ENCODE peak calls at places on chromosome 7, in nine cellular contexts. G, Z, I, X, F, V, E, P and N are unnamed samples.

GRCh38 chr7:132895231-132895630 is 186.7 kb downstream of the CHCHD3 start:
- DNase-seq in I (no peak), X (no peak), V (no peak), G (no peak), Z (no peak), F (no peak), P (no peak), E (no peak), N (no peak)

GRCh38 chr7:32658034-32658944 is 163.0 kb downstream of the AVL9 start:
- DNase-seq in G (no peak), Z (no peak), V (no peak), I (peak; percentile 86), E (no peak), X (peak; percentile 75), F (no peak), P (no peak), N (no peak)

GRCh38 chr7:121300685-121301084 is 28.1 kb upstream of the WNT16 start:
- DNase-seq in G (no peak), V (no peak), X (no peak), P (no peak), E (no peak), I (no peak), F (no peak), Z (no peak), N (no peak)

GRCh38 chr7:1811850-1812692 is 142.0 kb downstream of the ELFN1 start:
- DNase-seq in G (no peak), I (no peak), P (peak; percentile 42), F (peak; percentile 46), V (no peak), Z (peak; percentile 27), X (no peak), E (peak; percentile 63), N (peak; percentile 25)

GRCh38 chr7:2433713-2434550 is 30.5 kb downstream of the CHST12 start:
- DNase-seq in Z (no peak), E (peak; percentile 11), I (no peak), P (no peak), V (no peak), G (no peak), X (no peak), F (no peak), N (no peak)

GRCh38 chr7:114715907-114716306 is 206.0 kb upstream of the MDFIC start:
- DNase-seq in I (peak; percentile 31), Z (peak; percentile 16), F (no peak), P (no peak), V (no peak), G (no peak), X (no peak), E (no peak), N (no peak)

GRCh38 chr7:1401011-1401410 is 58.3 kb downstream of the MICALL2 start:
- DNase-seq in P (no peak), E (no peak), F (no peak), I (no peak), X (no peak), Z (peak; percentile 36), G (no peak), V (no peak), N (no peak)

GRCh38 chr7:157702311-157703023 is 365.7 kb downstream of the DNAJB6 start:
- DNase-seq in P (peak; percentile 24), I (no peak), V (no peak), E (no peak), F (no peak), Z (no peak), G (no peak), X (no peak), N (peak; percentile 60)

GRCh38 chr7:66778201-66778600 is 37.7 kb downstream of the RABGEF1 start:
- DNase-seq in G (no peak), Z (no peak), P (no peak), X (no peak), F (no peak), V (no peak), I (peak; percentile 22), E (no peak), N (no peak)

GRCh38 chr7:41599760-41600159 is 103.1 kb downstream of the INHBA start:
- DNase-seq in G (no peak), P (no peak), X (no peak), I (no peak), E (no peak), F (no peak), V (no peak), Z (no peak), N (no peak)

GRCh38 chr7:84123903-84124573 is 70.6 kb downstream of the SEMA3A start:
- DNase-seq in F (no peak), I (peak; percentile 82), P (no peak), E (peak; percentile 11), V (no peak), X (peak; percentile 22), Z (peak; percentile 54), G (no peak), N (no peak)

GRCh38 chr7:39304178-39304577 is 262.0 kb upstream of the YAE1 start:
- DNase-seq in G (no peak), E (no peak), P (no peak), X (no peak), V (no peak), F (no peak), I (no peak), Z (no peak), N (no peak)

GRCh38 chr7:1607001-1607400 is 37.2 kb upstream of the PSMG3 start:
- DNase-seq in P (no peak), G (no peak), Z (no peak), I (no peak), V (no peak), X (no peak), F (no peak), E (no peak), N (no peak)

GRCh38 chr7:108147031-108147563 is 16.9 kb upstream of the LAMB4 start:
- DNase-seq in V (no peak), P (no peak), X (no peak), G (no peak), I (no peak), Z (no peak), E (no peak), F (peak; percentile 18), N (no peak)

GRCh38 chr7:77479536-77480088 is 57.5 kb upstream of the PTPN12 start:
- DNase-seq in E (no peak), V (no peak), G (no peak), Z (peak; percentile 21), F (peak; percentile 17), P (no peak), I (no peak), X (no peak), N (no peak)

DNA sequence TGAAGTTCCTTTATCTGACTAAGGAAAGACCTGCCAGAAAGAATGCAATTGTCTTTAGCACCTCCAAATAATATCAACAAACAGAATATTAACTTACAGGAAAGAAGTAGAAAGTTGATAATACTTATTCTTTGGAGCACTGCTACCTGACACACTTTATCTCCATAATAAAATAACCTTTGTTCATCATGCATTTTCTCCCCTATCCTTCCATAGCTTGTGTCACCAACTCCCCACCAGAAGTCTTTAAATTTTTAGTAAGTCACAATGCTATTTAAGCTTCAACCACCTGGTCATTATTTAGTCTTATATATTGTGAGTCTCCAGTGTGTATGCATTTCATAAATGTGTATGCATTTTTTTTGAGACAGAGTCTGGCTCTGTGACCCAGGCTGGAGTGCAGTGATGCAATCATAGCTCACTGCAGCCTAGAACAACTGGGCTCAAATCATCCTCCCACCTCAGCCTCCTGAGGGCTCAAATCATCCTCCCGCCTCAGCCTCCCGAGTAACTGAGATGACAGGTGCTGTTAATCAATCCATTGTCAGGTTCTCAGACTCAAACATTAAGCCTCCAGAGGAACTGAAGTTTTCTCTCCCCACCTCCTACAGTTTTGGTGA is 7.3 kb upstream of the CYP3A43 start:
- DNase-seq in E (no peak), F (no peak), V (no peak), I (no peak), G (no peak), Z (no peak), P (no peak), X (no peak), N (no peak)
- H3K36me3 ChIP-seq in E (no peaks in the 10 kb centered on the region), F (no peaks in the 10 kb centered on the region), V (no peaks in the 10 kb centered on the region), I (no peaks in the 10 kb centered on the region), G (no peaks in the 10 kb centered on the region), Z (no peaks in the 10 kb centered on the region), P (no peaks in the 10 kb centered on the region), X (no peaks in the 10 kb centered on the region), N (no peaks in the 10 kb centered on the region)

GRCh38 chr7:28903779-28904538 is 54.2 kb downstream of the TRIL start:
- DNase-seq in G (no peak), Z (no peak), V (no peak), E (no peak), P (no peak), I (no peak), F (no peak), X (no peak), N (no peak)
- H3K27ac ChIP-seq in G (no peak overlapping the region), Z (no peak overlapping the region), V (no peak overlapping the region), E (no peak overlapping the region), P (no peak overlapping the region), I (no peak overlapping the region), F (peak overlapping the region; percentile 64), X (no peak overlapping the region), N (no peak overlapping the region)

DNA sequence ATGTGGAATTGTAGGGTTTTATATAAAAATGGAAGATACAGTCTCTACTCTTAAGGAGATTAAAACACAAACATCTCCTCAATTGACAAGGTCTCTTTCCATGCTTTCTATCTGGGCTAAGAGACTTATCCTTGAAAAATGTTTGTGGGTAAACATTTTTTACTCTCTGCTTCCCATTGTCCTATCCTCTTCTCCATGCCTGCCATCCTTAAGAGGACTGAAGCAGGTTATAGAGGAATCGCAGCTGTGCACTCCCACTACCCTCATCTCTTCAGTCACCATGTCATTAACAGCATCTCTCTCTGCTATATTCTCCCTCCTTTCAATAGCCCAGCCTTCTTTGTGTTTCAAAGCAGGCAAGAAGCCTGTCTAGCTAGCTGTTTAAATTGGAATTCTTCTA is 22.6 kb downstream of the COL1A2 start:
- DNase-seq in X (no peak), Z (no peak), F (no peak), V (no peak), P (no peak), G (no peak), E (no peak), I (no peak), N (no peak)
- H3K36me3 ChIP-seq in X (no peaks in the 10 kb centered on the region), Z (no peaks in the 10 kb centered on the region), F (peaks cover 3% of the 10 kb centered on the region), V (no peaks in the 10 kb centered on the region), P (peaks cover 79% of the 10 kb centered on the region), G (peaks cover 90% of the 10 kb centered on the region), E (no peaks in the 10 kb centered on the region), I (peaks cover 99% of the 10 kb centered on the region), N (peaks cover 12% of the 10 kb centered on the region)

DNA sequence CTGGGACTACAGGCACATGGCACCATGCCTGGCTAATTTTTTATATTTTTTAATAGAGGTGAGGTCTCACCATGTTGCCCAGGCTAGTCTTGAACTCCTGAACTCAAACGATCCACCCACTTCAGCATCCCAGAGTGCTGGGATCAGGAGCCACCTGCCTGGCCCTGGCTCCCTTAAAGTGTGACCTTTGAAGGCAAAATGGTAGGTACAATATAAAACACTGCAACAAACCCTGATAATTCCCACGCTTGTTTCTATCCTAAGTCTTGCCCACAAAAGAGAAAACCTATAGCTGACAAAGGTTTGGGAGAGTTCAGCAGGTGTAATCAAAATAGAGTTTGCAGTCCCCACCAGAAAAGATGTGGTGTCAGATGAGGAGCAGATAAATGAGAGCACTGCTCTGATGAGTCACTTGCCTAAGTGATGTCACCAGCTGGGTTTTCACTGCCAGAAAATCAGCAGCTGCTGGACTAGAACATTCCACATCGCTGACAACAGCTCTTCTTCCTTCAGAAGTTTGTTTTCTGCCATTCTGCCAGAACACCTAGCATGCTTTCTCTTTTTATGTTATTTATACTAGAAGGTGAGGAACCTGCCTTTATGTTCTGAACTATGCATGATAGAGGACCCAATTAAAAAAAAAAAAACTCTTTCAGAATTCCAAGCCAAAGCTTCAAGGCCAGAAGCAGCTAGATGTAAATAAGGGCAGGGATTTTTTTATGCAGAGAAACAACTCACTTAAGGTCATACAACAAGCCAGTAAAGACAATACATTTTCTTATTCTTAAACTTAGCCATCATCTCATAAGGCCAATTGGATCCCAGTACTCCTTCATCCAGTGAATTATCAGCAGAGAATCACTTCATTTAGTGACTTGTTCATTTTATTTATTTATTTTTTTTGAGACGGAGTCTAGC is 18.0 kb downstream of the PURB start:
- DNase-seq in Z (peak; percentile 75), G (no peak), F (peak; percentile 62), V (no peak), X (peak; percentile 75), P (peak; percentile 78), E (no peak), I (peak; percentile 95), N (no peak)
- H3K27ac ChIP-seq in Z (no peak overlapping the region), G (no peak overlapping the region), F (peak overlapping the region; percentile 39), V (no peak overlapping the region), X (no peak overlapping the region), P (peak overlapping the region; percentile 74), E (no peak overlapping the region), I (peak overlapping the region; percentile 15), N (no peak overlapping the region)